ENCODE peak calls at places on chromosomes 11 and 22, in seven cellular contexts. M is H9, T is GM10248, A is GM13977, S is adrenal gland, R is AG04450, F is mammary epithelial cell. K is an unnamed sample.

GRCh38 chr11:77529685-77530084 is 55.8 kb upstream of the PAK1 start:
- DNase-seq in F (no peak), A (no peak), M (no peak), S (no peak), T (no peak), R (no peak), K (no peak)

GRCh38 chr22:20822240-20822639 is 36.4 kb downstream of the PI4KA start:
- DNase-seq in M (no peak), R (no peak), T (no peak), A (no peak), S (no peak), F (no peak), K (no peak)

GRCh38 chr11:85663781-85664560 is 958 bp downstream of the CREBZF start:
- DNase-seq in F (peak), A (peak), M (peak), R (no peak), T (peak), S (peak), K (peak)

GRCh38 chr11:86802601-86803051 is 2.3 kb downstream of the PRSS23 start:
- DNase-seq in F (peak), T (no peak), A (no peak), M (peak), S (peak), R (no peak), K (peak)

GRCh38 chr22:43270314-43270908 is 72.8 kb downstream of the SCUBE1 start:
- DNase-seq in T (peak), M (peak), A (peak), S (no peak), R (no peak), F (no peak), K (peak)

GRCh38 chr11:68775951-68776388 is 24.6 kb upstream of the TESMIN start:
- DNase-seq in F (peak), S (no peak), T (no peak), M (no peak), A (no peak), R (no peak), K (no peak)

GRCh38 chr11:35192347-35192746 is 53.4 kb downstream of the CD44 start:
- DNase-seq in F (no peak), R (no peak), S (peak), A (no peak), T (no peak), M (no peak), K (no peak)

GRCh38 chr11:15127341-15127740 is 12.6 kb downstream of the INSC start:
- DNase-seq in F (peak), A (no peak), M (no peak), R (no peak), S (no peak), T (no peak), K (no peak)

GRCh38 chr11:27571151-27571840 is 64.7 kb upstream of the LIN7C start:
- DNase-seq in F (no peak), R (peak), S (no peak), T (no peak), A (no peak), M (no peak), K (no peak)

GRCh38 chr11:132106336-132106982 is 736.0 kb downstream of the NTM start:
- DNase-seq in A (no peak), M (no peak), T (no peak), R (no peak), S (no peak), F (peak), K (no peak)

GRCh38 chr11:13963949-13964770 is 1.6 kb downstream of the SPON1 start:
- DNase-seq in R (no peak), S (no peak), M (peak), A (no peak), F (no peak), T (peak), K (peak)

DNA sequence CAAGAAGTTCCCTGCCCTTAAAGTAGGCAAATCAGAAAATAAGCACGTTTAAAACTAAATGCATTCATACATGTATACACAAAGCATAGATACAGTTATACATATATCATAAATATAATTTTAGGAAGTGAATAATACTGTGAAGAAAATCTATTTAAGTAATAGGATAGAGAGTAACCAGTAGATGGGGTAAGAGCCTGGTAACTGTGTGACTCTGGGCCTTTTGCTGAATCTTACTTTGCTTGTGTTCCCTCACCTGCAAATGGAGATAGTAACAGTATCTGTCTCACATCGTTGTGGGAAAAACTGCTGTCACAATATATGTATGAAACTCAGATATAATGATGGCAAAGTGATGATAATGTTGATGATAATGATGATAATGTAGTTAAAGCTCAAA is 29.9 kb downstream of the MS4A2 start:
- DNase-seq in M (no peak), S (no peak), A (peak), T (peak), F (peak), R (no peak), K (peak)
- TF ChIP-seq CTCF in M (peak), S (no peak), A (no peak), T (no peak), F (peak), R (no peak), K (no peak)

GRCh38 chr22:23159287-23159622 is 14.0 kb downstream of the RAB36 start:
- DNase-seq in S (no peak), F (no peak), T (no peak), A (no peak), R (no peak), M (no peak), K (no peak)

GRCh38 chr22:23156286-23156685 is 11.0 kb downstream of the RAB36 start:
- DNase-seq in F (no peak), R (no peak), T (no peak), M (peak), S (no peak), A (no peak), K (no peak)

GRCh38 chr22:23157560-23158515 is 12.6 kb downstream of the RAB36 start:
- DNase-seq in F (no peak), M (no peak), T (no peak), R (no peak), S (no peak), A (no peak), K (no peak)

GRCh38 chr22:23161029-23161428 is 15.8 kb downstream of the RAB36 start:
- DNase-seq in A (no peak), R (no peak), M (no peak), S (no peak), F (no peak), T (no peak), K (no peak)

GRCh38 chr22:23158516-23159286 is 13.4 kb downstream of the RAB36 start:
- DNase-seq in F (no peak), R (no peak), A (no peak), M (no peak), S (no peak), T (no peak), K (no peak)
- TF ChIP-seq CTCF in F (no peak), R (no peak), A (no peak), M (no peak), S (no peak), T (no peak), K (no peak)

DNA sequence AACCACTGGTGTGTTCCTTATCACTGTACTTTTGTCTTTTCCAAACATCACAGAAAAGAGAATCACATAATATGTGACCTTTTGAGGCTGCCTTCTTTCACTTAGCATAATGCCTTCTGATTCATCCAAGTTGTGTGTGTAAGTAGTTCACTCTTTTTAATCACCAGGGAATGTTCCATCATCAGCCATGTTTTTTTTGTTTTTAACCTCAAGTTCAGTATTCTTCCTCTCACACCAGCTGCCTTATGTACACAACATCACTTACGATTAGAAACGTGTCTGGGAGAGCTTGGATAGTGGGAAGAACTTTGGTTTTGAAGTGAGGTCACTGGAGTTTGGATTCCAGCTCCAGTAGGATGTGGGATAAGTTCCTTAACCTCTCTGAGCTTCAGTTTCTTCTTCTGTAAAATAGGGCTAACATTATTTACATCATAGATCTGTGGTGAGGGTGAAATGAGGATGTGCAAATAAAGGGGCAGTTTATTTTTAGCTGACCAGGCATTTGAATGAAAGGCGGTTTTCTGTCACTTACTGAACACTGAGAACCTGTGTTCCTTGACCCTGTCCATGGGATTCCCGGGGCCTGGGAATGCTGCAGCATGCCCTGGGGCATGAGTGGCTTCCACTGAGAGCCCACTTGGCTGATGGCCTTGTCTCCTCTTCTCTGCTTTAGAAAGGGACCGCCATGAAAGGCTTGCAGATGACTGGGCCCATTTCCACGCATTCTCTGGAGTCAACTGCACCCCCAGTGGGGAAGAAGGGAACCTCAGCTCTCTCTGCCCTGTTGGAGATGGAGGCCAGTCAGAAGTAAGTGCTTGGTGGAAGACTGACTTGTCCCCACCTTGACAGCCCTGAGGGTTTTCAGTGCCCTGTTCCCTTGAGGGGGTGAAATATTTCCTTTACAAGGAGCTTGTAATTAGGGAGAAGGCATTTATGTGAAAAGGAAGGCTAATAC is 92.6 kb downstream of the DEPDC5 start:
- DNase-seq in R (peak), M (no peak), S (no peak), A (peak), T (peak), F (no peak), K (peak)
- TF ChIP-seq CTCF in R (peak), M (peak), S (no peak), A (peak), T (peak), F (peak), K (no peak)

GRCh38 chr22:45334068-45334467 is 24.3 kb downstream of the FAM118A start:
- DNase-seq in A (no peak), R (no peak), M (no peak), S (no peak), F (peak), T (no peak), K (no peak)

GRCh38 chr22:45335854-45336492 is 26.2 kb downstream of the FAM118A start:
- DNase-seq in F (no peak), M (no peak), T (no peak), A (no peak), R (no peak), S (no peak), K (no peak)

GRCh38 chr22:45334528-45334927 is 24.8 kb downstream of the FAM118A start:
- DNase-seq in M (no peak), F (no peak), T (no peak), S (no peak), R (no peak), A (no peak), K (no peak)

GRCh38 chr22:45336971-45337431 is 27.3 kb downstream of the FAM118A start:
- DNase-seq in F (no peak), R (no peak), M (no peak), S (peak), T (no peak), A (no peak), K (no peak)

DNA sequence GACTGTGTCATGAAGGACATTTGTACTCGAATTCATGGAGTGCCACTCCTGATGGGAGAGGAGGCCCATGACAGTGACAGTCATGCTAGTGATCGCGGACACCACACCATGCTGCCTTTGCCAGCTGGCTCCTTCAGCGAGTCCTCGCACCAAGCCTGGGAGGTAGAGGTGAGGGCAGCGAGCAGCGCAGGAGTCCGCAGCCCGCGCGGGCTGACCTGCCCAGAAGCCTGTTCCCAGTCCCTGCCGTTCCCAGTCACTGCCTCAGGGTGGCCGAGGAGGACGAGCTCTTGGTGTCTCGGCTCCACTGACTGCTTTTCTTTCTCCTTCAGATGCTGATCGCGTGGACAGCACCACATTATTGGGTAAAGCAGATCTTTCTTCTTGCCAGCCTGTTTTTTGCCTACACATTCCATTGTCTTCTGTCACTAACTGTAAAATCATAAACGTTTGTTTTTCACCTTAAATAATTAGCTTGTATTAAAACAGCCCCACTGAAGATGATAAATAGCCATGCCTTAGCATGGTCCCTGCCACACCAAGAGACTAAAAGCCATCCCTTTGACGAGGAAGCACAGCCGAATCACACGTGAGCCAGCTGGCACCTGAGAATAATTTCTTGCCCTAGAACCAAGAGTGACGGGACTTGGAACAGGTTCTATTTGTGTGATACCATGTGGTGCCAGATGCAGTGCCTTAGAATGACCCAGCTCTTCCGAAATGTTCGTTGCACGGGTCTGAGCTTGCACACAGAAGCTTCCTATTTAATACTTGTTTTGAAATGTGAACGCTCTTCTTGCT is 25.5 kb downstream of the FAM118A start:
- DNase-seq in F (peak), T (no peak), M (peak), S (peak), A (no peak), R (no peak), K (no peak)
- TF ChIP-seq CTCF in F (peak), T (no peak), M (peak), S (no peak), A (no peak), R (peak), K (no peak)

GRCh38 chr11:83193315-83194283 is at the start of gene ANKRD42:
- DNase-seq in M (peak), T (peak), F (peak), R (peak), A (peak), S (peak), K (peak)
- TF ChIP-seq CTCF in M (no peak), T (no peak), F (no peak), R (no peak), A (no peak), S (no peak), K (no peak)

GRCh38 chr11:73106347-73106746 is 35.8 kb downstream of the FCHSD2 start:
- DNase-seq in S (no peak), A (no peak), F (no peak), T (no peak), R (no peak), M (no peak), K (no peak)
- TF ChIP-seq CTCF in S (no peak), A (no peak), F (no peak), T (no peak), R (no peak), M (no peak), K (no peak)

DNA sequence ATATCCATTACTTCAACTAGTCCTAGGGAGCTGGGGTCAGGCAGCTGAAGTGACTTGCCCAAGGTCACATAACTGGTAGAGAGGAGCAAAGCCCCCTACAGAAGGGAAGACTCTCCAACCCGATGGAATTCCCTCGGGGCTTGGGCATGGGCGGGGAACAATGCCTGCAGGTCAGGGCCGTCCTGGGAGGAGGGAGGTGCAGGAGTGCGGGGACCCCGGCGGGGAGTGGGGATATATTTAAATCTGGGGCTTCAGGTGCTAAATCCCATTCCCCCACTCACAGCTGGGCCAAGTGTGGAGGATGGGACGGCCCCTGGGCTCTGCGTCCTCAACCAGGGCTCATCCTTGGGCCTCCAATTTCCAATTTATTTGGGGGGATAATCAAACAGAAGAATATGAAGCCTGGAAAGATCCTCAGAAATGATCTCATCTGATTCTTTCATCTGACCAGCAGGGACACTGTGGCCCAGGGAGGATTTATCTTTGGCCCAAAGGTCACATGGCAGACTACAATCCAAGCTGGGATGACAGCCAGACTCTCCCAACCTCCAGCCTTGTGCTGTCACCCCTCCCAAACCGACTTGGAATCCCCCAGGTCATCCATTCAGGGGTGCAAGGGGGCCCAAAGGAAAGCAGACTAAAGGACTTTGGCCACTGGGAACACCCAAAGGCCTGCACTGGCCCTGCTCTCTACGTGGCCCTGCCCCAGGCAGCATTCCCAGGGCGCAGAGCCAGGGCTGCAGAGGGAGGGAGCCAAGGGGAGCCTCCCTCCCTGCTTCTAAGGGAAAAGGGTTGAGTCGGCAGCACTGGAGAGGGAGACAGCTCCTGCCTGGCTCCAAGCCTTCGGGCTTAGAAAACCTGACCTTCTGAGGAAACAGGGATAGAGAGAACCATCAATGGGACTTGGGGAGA is 8.7 kb upstream of the C1QTNF6 start:
- DNase-seq in A (no peak), T (no peak), R (peak), S (peak), F (peak), M (no peak), K (no peak)
- TF ChIP-seq CTCF in A (no peak), T (no peak), R (peak), S (no peak), F (no peak), M (peak), K (no peak)

DNA sequence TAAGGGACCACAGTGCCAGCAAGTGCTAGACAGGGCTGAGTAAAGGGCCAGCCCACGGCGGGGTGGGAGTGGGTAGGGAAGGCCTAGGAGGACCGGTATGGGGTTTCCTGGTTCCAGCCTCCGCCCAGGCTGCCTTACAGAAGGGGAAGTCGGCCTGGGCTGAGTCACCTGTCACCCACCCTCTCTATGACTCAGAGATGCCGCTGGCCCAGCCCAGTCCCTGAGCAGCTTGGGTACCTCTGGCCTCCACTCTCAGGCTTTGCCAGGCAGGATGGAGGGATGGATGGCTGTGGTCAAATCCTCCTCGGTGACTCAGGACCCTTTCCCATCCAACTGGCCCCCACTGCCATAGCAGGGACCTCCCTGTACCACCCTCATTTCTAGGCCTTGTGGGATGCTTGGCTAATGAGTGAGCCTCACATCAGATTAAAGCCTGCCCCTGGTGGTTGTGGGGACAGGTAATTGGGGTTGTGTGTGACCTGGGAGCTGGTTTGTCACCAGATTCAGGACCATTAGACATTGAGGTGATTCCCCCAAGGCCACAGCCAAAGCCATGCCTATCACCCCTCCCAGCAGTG is 13.9 kb downstream of the SLC35E4 start:
- DNase-seq in T (peak), A (peak), F (peak), R (no peak), M (peak), S (peak), K (peak)
- TF ChIP-seq CTCF in T (no peak), A (no peak), F (peak), R (no peak), M (no peak), S (no peak), K (no peak)

GRCh38 chr11:67391304-67392181 is at the start of gene RAD9A:
- DNase-seq in F (peak), S (peak), A (peak), M (peak), R (peak), T (peak), K (peak)
- TF ChIP-seq CTCF in F (no peak), S (no peak), A (no peak), M (no peak), R (no peak), T (no peak), K (no peak)

GRCh38 chr11:81644239-81644840 is 1089.3 kb downstream of the FAM181B start:
- DNase-seq in T (peak), F (peak), A (peak), R (no peak), M (peak), S (peak), K (peak)
- TF ChIP-seq CTCF in T (peak), F (peak), A (peak), R (peak), M (peak), S (peak), K (peak)